ENCODE peak calls at places on chromosomes 13 and 19, in five cellular contexts. A is A549, E is K562, P is GM12878, Z is transverse colon. Q is an unnamed sample.
A peak's percentile ranks its signal among the peaks of the same experiment; 100 is the strongest.

GRCh38 chr19:18861235-18861634 is 29.5 kb downstream of the UPF1 start:
- DNase-seq in P (no peak), Z (no peak), E (no peak), A (no peak), Q (no peak)

GRCh38 chr13:85853901-85854663 is 54.9 kb upstream of the SLITRK6 start:
- DNase-seq in A (no peak), E (no peak), Z (no peak), P (no peak), Q (no peak)

GRCh38 chr13:97385854-97386253 is 48.1 kb upstream of the RAP2A start:
- DNase-seq in P (no peak), A (no peak), E (no peak), Z (no peak), Q (no peak)

GRCh38 chr13:50531917-50532899 is 311.3 kb downstream of the DLEU7 start:
- DNase-seq in P (no peak), E (no peak), Z (no peak), A (no peak), Q (no peak)

GRCh38 chr19:41194157-41194552 is 1.1 kb downstream of the CYP2S1 start:
- DNase-seq in A (no peak), P (no peak), E (no peak), Z (no peak), Q (no peak)

GRCh38 chr13:101736551-101736950 is 284.1 kb downstream of the ITGBL1 start:
- DNase-seq in Z (no peak), P (no peak), A (no peak), E (no peak), Q (no peak)

GRCh38 chr13:53017433-53017970 is 11.1 kb upstream of the OLFM4 start:
- DNase-seq in A (no peak), E (no peak), Z (no peak), P (no peak), Q (no peak)

GRCh38 chr13:33169273-33169980 is 116.1 kb downstream of the STARD13 start:
- DNase-seq in P (no peak), E (no peak), Z (no peak), A (no peak), Q (no peak)

GRCh38 chr13:61664821-61665705 is 249.4 kb upstream of the PCDH20 start:
- DNase-seq in P (no peak), E (no peak), A (no peak), Z (no peak), Q (no peak)

GRCh38 chr19:55069137-55069858 is 6.3 kb upstream of the RDH13 start:
- DNase-seq in Z (peak; percentile 84), A (peak; percentile 84), E (peak; percentile 57), P (no peak), Q (no peak)

GRCh38 chr13:114069376-114070097 is 62.9 kb downstream of the RASA3 start:
- DNase-seq in E (no peak), A (no peak), Z (peak; percentile 7), P (no peak), Q (no peak)

GRCh38 chr13:21998279-21998678 is 327.4 kb downstream of the FGF9 start:
- DNase-seq in A (no peak), P (no peak), Z (no peak), E (no peak), Q (no peak)

GRCh38 chr13:36973621-36974268 is 25.4 kb downstream of the ALG5 start:
- DNase-seq in P (no peak), Z (no peak), E (no peak), A (no peak), Q (no peak)

GRCh38 chr19:615619-616018 is 17.7 kb downstream of the POLRMT start:
- DNase-seq in P (no peak), E (no peak), A (no peak), Z (no peak), Q (no peak)

GRCh38 chr19:57437931-57438330 is 2.8 kb downstream of the ZNF749 start:
- DNase-seq in E (no peak), A (no peak), Z (no peak), P (no peak), Q (no peak)

GRCh38 chr19:32388393-32388724 is 17.2 kb upstream of the DPY19L3 start:
- DNase-seq in P (no peak), A (no peak), Z (no peak), E (no peak), Q (no peak)

GRCh38 chr13:46296920-46297319 is 85.2 kb downstream of the LRRC63 start:
- DNase-seq in P (no peak), A (no peak), Z (no peak), E (peak; percentile 9), Q (no peak)

GRCh38 chr19:6350688-6351087 is 10.6 kb upstream of the CLPP start:
- DNase-seq in A (no peak), P (no peak), E (no peak), Z (no peak), Q (no peak)

GRCh38 chr19:1786668-1787067 is 25.4 kb downstream of the ATP8B3 start:
- DNase-seq in Z (no peak), E (no peak), P (no peak), A (no peak), Q (no peak)

GRCh38 chr13:75480691-75481175 is 1.2 kb downstream of the TBC1D4 start:
- DNase-seq in A (peak; percentile 5), P (no peak), E (peak; percentile 7), Z (peak; percentile 77), Q (peak; percentile 42)

GRCh38 chr19:8615813-8616596 is 5.5 kb upstream of the ADAMTS10 start:
- DNase-seq in P (no peak), Z (peak; percentile 44), E (peak; percentile 70), A (no peak), Q (peak; percentile 63)

GRCh38 chr19:41671481-41671880 is 16.6 kb downstream of the CEACAM7 start:
- DNase-seq in P (no peak), E (no peak), Z (peak; percentile 72), A (no peak), Q (no peak)

GRCh38 chr13:28489536-28489935 is 5.4 kb downstream of the FLT1 start:
- DNase-seq in P (no peak), Z (no peak), A (no peak), E (no peak), Q (no peak)

GRCh38 chr13:25286308-25286968 is 850 bp downstream of the MTMR6 start:
- DNase-seq in Z (peak; percentile 44), P (no peak), A (no peak), E (no peak), Q (no peak)

GRCh38 chr19:28199323-28199722 is 1013.6 kb downstream of the UQCRFS1 start:
- DNase-seq in P (no peak), Z (no peak), A (no peak), E (no peak), Q (no peak)

GRCh38 chr13:33057019-33057785 is 41.0 kb downstream of the KL start:
- DNase-seq in A (peak; percentile 18), P (no peak), E (no peak), Z (no peak), Q (peak; percentile 53)

GRCh38 chr19:50460161-50460765 is 16.0 kb upstream of the EMC10 start:
- DNase-seq in Z (no peak), P (peak; percentile 75), A (peak; percentile 86), E (no peak), Q (no peak)
- TF ChIP-seq CTCF in Z (no peak), P (peak; percentile 43), A (no peak), E (no peak), Q (no peak)

DNA sequence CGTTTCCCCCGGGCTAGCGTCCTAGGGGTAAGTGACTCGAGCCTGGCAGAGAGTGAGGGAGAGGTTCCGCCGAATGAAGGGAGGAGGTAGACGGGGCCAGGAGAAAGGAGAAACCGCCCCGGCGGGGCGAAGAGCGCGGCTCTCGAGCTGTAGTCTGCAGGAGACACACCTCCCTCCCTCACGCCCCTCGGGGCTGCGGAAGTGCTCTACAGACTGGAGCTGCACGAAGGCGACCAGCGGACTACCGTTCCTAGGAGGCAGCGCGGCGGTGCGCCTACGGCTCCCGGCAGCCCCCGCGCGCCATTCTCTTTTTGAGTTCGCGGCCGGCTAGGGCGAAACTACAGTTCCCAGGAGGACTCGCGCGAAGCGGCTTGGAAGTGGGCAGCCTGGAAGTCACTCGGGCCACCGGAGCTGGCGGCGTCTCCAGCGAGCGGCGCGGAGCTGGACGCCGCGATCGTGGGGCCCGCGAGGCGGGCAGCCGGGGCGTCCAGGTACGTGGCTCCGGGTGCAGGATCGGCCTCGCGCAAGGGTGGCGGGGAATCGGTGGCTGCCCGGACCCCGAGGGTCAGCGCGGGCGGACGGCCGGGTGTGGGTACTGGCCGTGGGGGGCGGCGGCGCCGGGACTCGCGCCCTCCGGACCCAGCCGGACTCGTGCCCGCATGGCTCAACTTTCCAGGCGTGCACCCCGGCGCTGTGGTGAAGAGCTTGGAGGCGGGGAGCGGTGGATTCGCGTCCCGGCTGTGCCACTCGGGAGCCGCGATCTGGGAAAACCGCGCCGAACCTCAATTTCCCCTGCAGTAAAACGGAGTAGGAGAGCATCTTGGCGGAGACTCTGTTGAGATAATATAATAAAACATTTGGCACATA is at the start of gene SIPA1L3:
- DNase-seq in Z (peak; percentile 97), P (peak; percentile 83), A (peak; percentile 99), E (peak; percentile 86), Q (peak; percentile 89)
- TF ChIP-seq POLR2A in Z (peak; percentile 49), P (peak; percentile 79), A (peak; percentile 74), E (no peak), Q (no peak)

GRCh38 chr13:73089216-73089615 is 30.4 kb downstream of the KLF5 start:
- DNase-seq in Z (no peak), A (no peak), P (no peak), E (no peak), Q (no peak)

GRCh38 chr13:73088332-73088935 is 29.6 kb downstream of the KLF5 start:
- DNase-seq in A (no peak), E (no peak), P (no peak), Z (no peak), Q (no peak)

GRCh38 chr13:73090812-73091187 is 32.0 kb downstream of the KLF5 start:
- DNase-seq in P (no peak), E (no peak), A (no peak), Z (no peak), Q (no peak)

GRCh38 chr13:73092831-73093230 is 34.0 kb downstream of the KLF5 start:
- DNase-seq in E (no peak), A (no peak), Z (no peak), P (no peak), Q (no peak)

GRCh38 chr13:73090116-73090811 is 31.5 kb downstream of the KLF5 start:
- DNase-seq in A (peak; percentile 79), E (peak; percentile 15), Z (peak; percentile 72), P (no peak), Q (no peak)
- TF ChIP-seq EP300 in A (peak; percentile 54), E (peak; percentile 71), Z (no peak), P (no peak), Q (no peak)

GRCh38 chr13:39417131-39417530 is 185.9 kb downstream of the LHFPL6 start:
- DNase-seq in E (no peak), A (no peak), Z (no peak), P (no peak), Q (no peak)
- TF ChIP-seq CTCF in E (no peak), A (no peak), Z (no peak), P (peak; percentile 22), Q (no peak)